ENCODE peak calls at places on chromosomes 6 and 20, in four cellular contexts. I is CD4-positive, alpha-beta T cell; V is GM12891; F is astrocyte of the cerebellum. D is an unnamed sample.

GRCh38 chr6:30913721-30914075 is 340 bp upstream of the VARS2 start:
- DNase-seq in I (no peak), V (no peak), F (no peak), D (no peak)

GRCh38 chr6:157107571-157107914 is 215.8 kb downstream of the TMEM242 start:
- DNase-seq in I (no peak), V (no peak), F (no peak), D (no peak)

GRCh38 chr6:154382707-154383106 is 26.1 kb upstream of the IPCEF1 start:
- DNase-seq in I (no peak), V (no peak), F (no peak), D (no peak)

GRCh38 chr20:13271098-13271497 is 50.0 kb downstream of the ISM1 start:
- DNase-seq in I (no peak), V (no peak), F (no peak), D (no peak)

GRCh38 chr20:61218886-61219480 is 33.1 kb upstream of the CDH4 start:
- DNase-seq in I (no peak), V (no peak), F (no peak), D (no peak)

GRCh38 chr6:56718236-56718635 is 75.5 kb upstream of the DST start:
- DNase-seq in I (no peak), V (no peak), F (no peak), D (no peak)

GRCh38 chr20:25275813-25276532 is 28.1 kb downstream of the PYGB start:
- DNase-seq in I (no peak), V (no peak), F (no peak), D (no peak)

GRCh38 chr20:6058684-6059295 is 4.9 kb upstream of the LRRN4 start:
- DNase-seq in I (no peak), V (no peak), F (no peak), D (no peak)

GRCh38 chr20:47466704-47467459 is 34.8 kb upstream of the NCOA3 start:
- DNase-seq in I (no peak), V (no peak), F (no peak), D (no peak)

D was measured in nephron progenitor cell.